ENCODE peak calls at places on chromosome 21, in four cellular contexts. One of them, this sample, is unnamed.

GRCh38 chr21:44416193-44416592 is 39.1 kb upstream of the LRRC3 start:
- DNase-seq in HT1080: no peak
- DNase-seq in activated T-cell treated with anti-CD3 and anti-CD28 coated beads, Interleukin-2, amount 50 U/mL, for 48 hours: no peak
- DNase-seq in DMS 273 treated with DMSO at 0.1 percent for 48 hours: no peak
- DNase-seq in this sample: no peak

GRCh38 chr21:43976661-43977060 is 35.4 kb upstream of the TRAPPC10 start:
- DNase-seq in HT1080: no peak
- DNase-seq in activated T-cell treated with anti-CD3 and anti-CD28 coated beads, Interleukin-2, amount 50 U/mL, for 48 hours: no peak
- DNase-seq in DMS 273 treated with DMSO at 0.1 percent for 48 hours: no peak
- DNase-seq in this sample: no peak

GRCh38 chr21:20254964-20255363 is 743.2 kb upstream of the NCAM2 start:
- DNase-seq in HT1080: no peak
- DNase-seq in activated T-cell treated with anti-CD3 and anti-CD28 coated beads, Interleukin-2, amount 50 U/mL, for 48 hours: no peak
- DNase-seq in DMS 273 treated with DMSO at 0.1 percent for 48 hours: no peak
- DNase-seq in this sample: no peak

GRCh38 chr21:46113497-46114176 is 15.7 kb downstream of the COL6A2 start:
- DNase-seq in HT1080: no peak
- DNase-seq in activated T-cell treated with anti-CD3 and anti-CD28 coated beads, Interleukin-2, amount 50 U/mL, for 48 hours: no peak
- DNase-seq in DMS 273 treated with DMSO at 0.1 percent for 48 hours: no peak
- DNase-seq in this sample: no peak

GRCh38 chr21:46268371-46268770 is 17.0 kb downstream of the MCM3AP start:
- DNase-seq in HT1080: no peak
- DNase-seq in activated T-cell treated with anti-CD3 and anti-CD28 coated beads, Interleukin-2, amount 50 U/mL, for 48 hours: no peak
- DNase-seq in DMS 273 treated with DMSO at 0.1 percent for 48 hours: no peak
- DNase-seq in this sample: no peak

GRCh38 chr21:40606341-40606740 is 240.6 kb downstream of the DSCAM start:
- DNase-seq in HT1080: no peak
- DNase-seq in activated T-cell treated with anti-CD3 and anti-CD28 coated beads, Interleukin-2, amount 50 U/mL, for 48 hours: no peak
- DNase-seq in DMS 273 treated with DMSO at 0.1 percent for 48 hours: no peak
- DNase-seq in this sample: no peak

GRCh38 chr21:16522512-16522911 is 792.7 kb downstream of the USP25 start:
- DNase-seq in HT1080: no peak
- DNase-seq in activated T-cell treated with anti-CD3 and anti-CD28 coated beads, Interleukin-2, amount 50 U/mL, for 48 hours: no peak
- DNase-seq in DMS 273 treated with DMSO at 0.1 percent for 48 hours: no peak
- DNase-seq in this sample: no peak

GRCh38 chr21:29091032-29091431 is 17.6 kb upstream of the CCT8 start:
- DNase-seq in HT1080: peak
- DNase-seq in activated T-cell treated with anti-CD3 and anti-CD28 coated beads, Interleukin-2, amount 50 U/mL, for 48 hours: no peak
- DNase-seq in DMS 273 treated with DMSO at 0.1 percent for 48 hours: no peak
- DNase-seq in this sample: no peak

GRCh38 chr21:43361493-43362296 is 65.2 kb downstream of the SIK1 start:
- DNase-seq in HT1080: no peak
- DNase-seq in activated T-cell treated with anti-CD3 and anti-CD28 coated beads, Interleukin-2, amount 50 U/mL, for 48 hours: peak
- DNase-seq in DMS 273 treated with DMSO at 0.1 percent for 48 hours: no peak
- DNase-seq in this sample: peak

GRCh38 chr21:43812957-43813730 is 23.8 kb downstream of the RRP1 start:
- DNase-seq in HT1080: no peak
- DNase-seq in activated T-cell treated with anti-CD3 and anti-CD28 coated beads, Interleukin-2, amount 50 U/mL, for 48 hours: no peak
- DNase-seq in DMS 273 treated with DMSO at 0.1 percent for 48 hours: no peak
- DNase-seq in this sample: no peak

GRCh38 chr21:35086357-35086756 is 37.3 kb upstream of the RUNX1 start:
- DNase-seq in HT1080: peak
- DNase-seq in activated T-cell treated with anti-CD3 and anti-CD28 coated beads, Interleukin-2, amount 50 U/mL, for 48 hours: no peak
- DNase-seq in DMS 273 treated with DMSO at 0.1 percent for 48 hours: no peak
- DNase-seq in this sample: no peak

GRCh38 chr21:35511298-35512162 is 462.4 kb upstream of the RUNX1 start:
- DNase-seq in HT1080: peak
- DNase-seq in activated T-cell treated with anti-CD3 and anti-CD28 coated beads, Interleukin-2, amount 50 U/mL, for 48 hours: no peak
- DNase-seq in DMS 273 treated with DMSO at 0.1 percent for 48 hours: no peak
- DNase-seq in this sample: no peak

GRCh38 chr21:33169360-33169759 is 60.4 kb upstream of the IFNAR2 start:
- DNase-seq in HT1080: no peak
- DNase-seq in activated T-cell treated with anti-CD3 and anti-CD28 coated beads, Interleukin-2, amount 50 U/mL, for 48 hours: no peak
- DNase-seq in DMS 273 treated with DMSO at 0.1 percent for 48 hours: no peak
- DNase-seq in this sample: no peak

GRCh38 chr21:43727571-43728466 is 8.9 kb downstream of the PDXK start:
- DNase-seq in HT1080: no peak
- DNase-seq in activated T-cell treated with anti-CD3 and anti-CD28 coated beads, Interleukin-2, amount 50 U/mL, for 48 hours: no peak
- DNase-seq in DMS 273 treated with DMSO at 0.1 percent for 48 hours: peak
- DNase-seq in this sample: peak

GRCh38 chr21:45590246-45590725 is 48.0 kb upstream of the SLC19A1 start:
- DNase-seq in HT1080: no peak
- DNase-seq in activated T-cell treated with anti-CD3 and anti-CD28 coated beads, Interleukin-2, amount 50 U/mL, for 48 hours: no peak
- DNase-seq in DMS 273 treated with DMSO at 0.1 percent for 48 hours: no peak
- DNase-seq in this sample: no peak

GRCh38 chr21:40177979-40178378 is 310.7 kb downstream of the PCP4 start:
- DNase-seq in HT1080: no peak
- DNase-seq in activated T-cell treated with anti-CD3 and anti-CD28 coated beads, Interleukin-2, amount 50 U/mL, for 48 hours: no peak
- DNase-seq in DMS 273 treated with DMSO at 0.1 percent for 48 hours: no peak
- DNase-seq in this sample: no peak

GRCh38 chr21:26945916-26946315 is 21.0 kb downstream of the ADAMTS5 start:
- DNase-seq in HT1080: no peak
- DNase-seq in activated T-cell treated with anti-CD3 and anti-CD28 coated beads, Interleukin-2, amount 50 U/mL, for 48 hours: no peak
- DNase-seq in DMS 273 treated with DMSO at 0.1 percent for 48 hours: no peak
- DNase-seq in this sample: no peak

GRCh38 chr21:41374867-41375533 is 13.2 kb downstream of the MX2 start:
- DNase-seq in HT1080: no peak
- DNase-seq in activated T-cell treated with anti-CD3 and anti-CD28 coated beads, Interleukin-2, amount 50 U/mL, for 48 hours: no peak
- DNase-seq in DMS 273 treated with DMSO at 0.1 percent for 48 hours: no peak
- DNase-seq in this sample: no peak

GRCh38 chr21:44050276-44050675 is 38.2 kb downstream of the TRAPPC10 start:
- DNase-seq in HT1080: no peak
- DNase-seq in activated T-cell treated with anti-CD3 and anti-CD28 coated beads, Interleukin-2, amount 50 U/mL, for 48 hours: no peak
- DNase-seq in DMS 273 treated with DMSO at 0.1 percent for 48 hours: no peak
- DNase-seq in this sample: no peak